ENCODE peak calls at places on chromosome X, in four cellular contexts. Z is fibroblast of lung, Q is A673, A is Peyer's patch. L is an unnamed sample.

GRCh38 chrX:19174401-19175025 is 52.2 kb upstream of the ADGRG2 start:
- DNase-seq in Z (peak; percentile 60), Q (peak; percentile 74), A (no peak), L (no peak)

GRCh38 chrX:18441780-18442367 is 16.5 kb downstream of the CDKL5 start:
- DNase-seq in Z (no peak), Q (no peak), A (no peak), L (no peak)

GRCh38 chrX:71107762-71108360 is 1.3 kb upstream of the CXorf65 start:
- DNase-seq in Q (no peak), A (peak; percentile 50), Z (no peak), L (no peak)

GRCh38 chrX:69262036-69262905 is 97.0 kb upstream of the PJA1 start:
- DNase-seq in Z (peak; percentile 45), A (no peak), Q (no peak), L (peak; percentile 50)

GRCh38 chrX:17500145-17500579 is 125.2 kb downstream of the NHS start:
- DNase-seq in Q (no peak), A (no peak), Z (peak; percentile 88), L (no peak)

GRCh38 chrX:9759340-9759739 is 6.3 kb downstream of the GPR143 start:
- DNase-seq in Q (no peak), Z (no peak), A (no peak), L (no peak)

GRCh38 chrX:10513974-10514373 is 106.4 kb downstream of the MID1 start:
- DNase-seq in Q (peak; percentile 4), Z (no peak), A (no peak), L (no peak)

GRCh38 chrX:154401918-154402621 is 3.9 kb downstream of the RPL10 start:
- DNase-seq in Z (no peak), Q (peak; percentile 47), A (no peak), L (no peak)

GRCh38 chrX:994780-995179 is 217.7 kb downstream of the CRLF2 start:
- DNase-seq in Z (no peak), A (no peak), Q (no peak), L (no peak)

GRCh38 chrX:120456973-120457372 is 12.1 kb downstream of the LAMP2 start:
- DNase-seq in Q (no peak), Z (peak; percentile 73), A (no peak), L (no peak)

GRCh38 chrX:103734125-103734760 is 23.5 kb downstream of the TMEM31 start:
- DNase-seq in Q (no peak), Z (peak; percentile 8), A (no peak), L (no peak)

GRCh38 chrX:10702031-10702430 is 81.6 kb upstream of the MID1 start:
- DNase-seq in Q (no peak), Z (no peak), A (no peak), L (no peak)

GRCh38 chrX:153825042-153825441 is 5.3 kb downstream of the PDZD4 start:
- DNase-seq in A (no peak), Q (no peak), Z (no peak), L (no peak)

GRCh38 chrX:93874554-93874953 is 200.5 kb downstream of the FAM133A start:
- DNase-seq in Z (no peak), Q (peak; percentile 51), A (no peak), L (no peak)

GRCh38 chrX:129239371-129239770 is 283.9 kb downstream of the SMARCA1 start:
- DNase-seq in A (no peak), Z (peak; percentile 91), Q (no peak), L (no peak)

GRCh38 chrX:129792586-129793291 is 13.0 kb downstream of the SASH3 start:
- DNase-seq in Z (no peak), A (no peak), Q (no peak), L (no peak)

GRCh38 chrX:53445977-53446376 is 11.8 kb upstream of the HSD17B10 start:
- DNase-seq in Q (peak; percentile 62), A (no peak), Z (peak; percentile 15), L (no peak)

GRCh38 chrX:120463241-120463640 is 5.9 kb downstream of the LAMP2 start:
- DNase-seq in Q (peak; percentile 58), Z (peak; percentile 37), A (no peak), L (no peak)

GRCh38 chrX:115564243-115564642 is 3.3 kb downstream of the PLS3 start:
- DNase-seq in A (no peak), Q (no peak), Z (peak; percentile 68), L (no peak)

GRCh38 chrX:104428231-104428630 is 137.8 kb upstream of the IL1RAPL2 start:
- DNase-seq in Q (no peak), A (no peak), Z (no peak), L (no peak)

GRCh38 chrX:77446029-77446585 is 1.1 kb upstream of the FGF16 start:
- DNase-seq in Z (no peak), Q (peak; percentile 30), A (no peak), L (no peak)

GRCh38 chrX:45668686-45669443 is 468.2 kb upstream of the DIPK2B start:
- DNase-seq in Q (no peak), Z (peak; percentile 97), A (no peak), L (no peak)

GRCh38 chrX:50045808-50046207 is 123.4 kb downstream of the CLCN5 start:
- DNase-seq in A (no peak), Z (no peak), Q (no peak), L (no peak)

GRCh38 chrX:124421898-124422622 is 75.7 kb downstream of the SH2D1A start:
- DNase-seq in A (no peak), Z (no peak), Q (no peak), L (no peak)

GRCh38 chrX:145865082-145865481 is 47.5 kb downstream of the SLITRK2 start:
- DNase-seq in Z (no peak), A (no peak), Q (no peak), L (no peak)

GRCh38 chrX:78199851-78200250 is 60.4 kb upstream of the TAF9B start:
- DNase-seq in Z (no peak), Q (peak; percentile 12), A (no peak), L (no peak)

GRCh38 chrX:44011505-44011904 is 38.3 kb upstream of the NDP start:
- DNase-seq in Z (no peak), A (no peak), Q (no peak), L (no peak)

GRCh38 chrX:38627683-38628082 is 66.3 kb downstream of the TSPAN7 start:
- DNase-seq in A (no peak), Q (peak; percentile 51), Z (peak; percentile 3), L (no peak)

GRCh38 chrX:104254442-104255115 is at the start of gene ESX1:
- DNase-seq in Z (no peak), Q (peak; percentile 14), A (no peak), L (no peak)

GRCh38 chrX:149453911-149454820 is 50.9 kb downstream of the IDS start:
- DNase-seq in A (no peak), Q (no peak), Z (no peak), L (no peak)

GRCh38 chrX:136598631-136599030 is 49.3 kb upstream of the CD40LG start:
- DNase-seq in Q (no peak), A (no peak), Z (no peak), L (no peak)

DNA sequence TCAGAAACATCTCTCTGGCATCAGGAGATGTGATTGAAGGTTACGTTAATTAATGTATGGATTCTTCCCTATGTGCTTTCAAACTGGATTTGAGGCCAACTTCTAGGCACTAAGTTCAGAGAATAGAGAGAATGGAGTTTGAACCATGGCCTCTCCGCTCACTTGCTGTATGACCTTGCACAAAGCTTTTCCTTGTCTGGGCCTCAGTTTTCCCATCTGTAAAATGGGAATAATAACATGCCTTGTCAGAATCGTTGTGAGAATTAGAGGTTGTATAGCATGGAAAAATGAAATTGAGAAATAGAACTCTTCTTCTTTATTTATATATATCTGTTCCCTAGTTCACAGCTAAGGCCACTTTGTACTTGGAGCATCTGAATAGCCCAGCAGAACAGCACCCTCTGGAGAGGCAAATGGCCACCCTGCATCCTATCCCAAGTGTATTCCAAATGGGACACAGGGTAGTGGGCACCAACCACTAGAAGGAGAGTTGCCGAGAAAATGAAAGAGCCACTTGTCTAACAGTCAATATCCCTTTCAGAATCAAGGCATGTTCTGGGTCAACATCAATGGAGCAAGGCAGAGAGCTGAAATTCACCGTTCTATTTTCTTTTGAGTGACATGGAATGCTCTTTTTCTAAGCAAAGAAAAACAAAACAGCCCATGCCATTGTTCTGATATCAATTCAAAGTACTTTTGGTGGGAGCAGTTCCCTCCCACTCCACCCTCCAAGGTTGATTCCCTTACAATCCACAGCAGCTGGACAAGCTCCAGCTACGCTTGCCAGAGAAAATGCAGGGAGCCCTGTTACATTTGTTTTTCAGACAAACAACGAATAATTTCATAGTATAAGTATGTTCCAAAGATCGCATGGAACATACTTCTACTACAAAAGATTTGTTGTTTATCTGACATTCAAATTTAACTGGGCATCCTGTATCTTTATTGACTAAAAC is 23.3 kb upstream of the MTM1 start:
- DNase-seq in A (no peak), Q (no peak), Z (no peak), L (no peak)
- H3K4me1 ChIP-seq in A (peaks cover 8% of the 10 kb centered on the region), Q (no peaks in the 10 kb centered on the region), Z (peaks cover 3% of the 10 kb centered on the region), L (no peaks in the 10 kb centered on the region)

DNA sequence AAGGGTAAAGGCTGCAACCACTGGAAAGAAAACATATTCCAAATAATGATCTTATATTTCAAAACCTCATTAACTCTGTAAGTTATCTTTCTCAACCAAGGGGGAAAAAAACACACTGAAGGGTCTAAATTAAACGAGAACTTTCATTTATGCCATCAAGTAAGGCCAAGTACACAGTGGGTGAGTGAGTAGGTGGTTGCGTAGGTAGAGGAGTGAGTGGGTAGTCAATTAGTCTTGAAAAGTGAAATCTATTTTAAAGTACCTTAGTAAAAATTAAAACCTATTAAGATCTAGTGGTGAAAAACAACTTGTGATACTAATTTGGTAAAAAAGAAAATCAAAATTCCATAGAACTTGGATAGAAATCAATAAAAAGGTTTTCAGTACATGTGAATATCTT is 3.5 kb downstream of the CASK start:
- DNase-seq in Q (no peak), Z (no peak), A (no peak), L (no peak)
- H3K4me3 ChIP-seq in Q (no peak overlapping the region), Z (no peak overlapping the region), A (no peak overlapping the region), L (no peak overlapping the region)

DNA sequence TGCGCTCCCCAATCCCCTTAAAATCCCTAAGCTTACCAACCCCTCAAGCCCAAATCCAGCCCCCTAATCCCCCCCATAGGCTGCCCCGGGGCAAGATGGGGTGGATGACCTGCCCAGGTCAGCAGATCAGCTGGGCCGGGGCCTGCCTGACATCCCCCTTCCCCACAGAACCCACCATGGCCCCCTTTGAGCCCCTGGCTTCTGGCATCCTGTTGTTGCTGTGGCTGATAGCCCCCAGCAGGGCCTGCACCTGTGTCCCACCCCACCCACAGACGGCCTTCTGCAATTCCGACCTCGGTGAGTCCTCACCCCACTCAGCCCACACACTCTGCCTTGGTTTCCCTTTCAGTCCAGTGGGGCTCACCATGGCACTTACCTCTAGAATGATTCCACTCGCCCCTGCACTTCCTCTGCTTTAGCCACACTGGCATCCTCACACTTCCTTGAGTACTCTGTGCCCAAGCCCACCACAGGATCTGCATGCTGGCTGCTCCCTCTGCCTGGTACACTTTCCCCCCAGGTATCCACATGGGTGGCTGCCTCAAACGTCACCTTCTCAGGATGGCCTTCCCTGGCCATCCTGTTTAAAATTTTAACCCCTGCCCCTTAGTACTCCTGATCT is 1.1 kb downstream of the TIMP1 start:
- DNase-seq in Z (no peak), Q (no peak), A (no peak), L (no peak)
- H3K27ac ChIP-seq in Z (peak overlapping the region; percentile 83), Q (peak overlapping the region; percentile 69), A (no peak overlapping the region), L (peak overlapping the region; percentile 67)

GRCh38 chrX:13009256-13009655 is 34.3 kb downstream of the TMSB4X start:
- DNase-seq in A (no peak), Z (peak; percentile 45), Q (no peak), L (no peak)
- H3K4me1 ChIP-seq in A (peaks cover 6% of the 10 kb centered on the region), Z (no peaks in the 10 kb centered on the region), Q (no peaks in the 10 kb centered on the region), L (peaks cover 3% of the 10 kb centered on the region)

DNA sequence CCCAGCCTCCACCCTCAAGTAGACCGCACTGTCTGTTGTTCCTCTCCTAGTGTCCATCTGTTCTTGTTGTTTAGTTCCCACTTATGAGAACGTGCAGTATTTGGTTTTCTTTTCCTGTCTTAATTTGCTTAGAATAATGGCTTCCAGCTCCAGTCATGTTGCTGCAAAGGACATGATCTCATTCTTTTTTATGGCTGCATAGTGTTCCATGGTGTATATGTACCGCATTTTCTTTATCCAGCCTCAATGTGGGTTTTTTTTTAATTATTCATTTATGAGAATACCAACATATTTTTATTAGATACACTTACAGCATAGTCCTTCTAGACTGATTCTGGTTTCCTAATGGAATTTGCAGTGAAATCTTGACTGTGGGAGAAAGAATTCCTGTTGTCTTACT is 1.3 kb downstream of the VMA21 start:
- DNase-seq in Z (no peak), Q (no peak), A (no peak), L (no peak)
- H3K4me3 ChIP-seq in Z (peak overlapping the region; percentile 84), Q (peak overlapping the region; percentile 86), A (peak overlapping the region; percentile 85), L (no peak overlapping the region)